ENCODE peak calls at places on chromosomes 6 and 20, in nine cellular contexts. X is endodermal cell, W is heart right ventricle, N is cardiac muscle cell, O is stomach, T is foreskin fibroblast, J is spleen, U is GM23338, M is psoas muscle. H is an unnamed sample.

GRCh38 chr6:150347845-150348244 is 21.0 kb upstream of the IYD start:
- DNase-seq in M (no peak), O (no peak), W (no peak), T (no peak), N (no peak), X (no peak), U (no peak), J (no peak), H (no peak)

GRCh38 chr6:147150303-147150702 is 53.9 kb upstream of the STXBP5 start:
- DNase-seq in U (no peak), J (no peak), N (no peak), T (no peak), W (no peak), M (no peak), X (no peak), O (no peak), H (no peak)

GRCh38 chr20:23643665-23644064 is 5.9 kb upstream of the CST3 start:
- DNase-seq in U (no peak), O (no peak), M (no peak), J (no peak), W (no peak), T (no peak), N (no peak), X (no peak), H (no peak)

GRCh38 chr6:158019416-158019815 is 37.8 kb downstream of the SYNJ2 start:
- DNase-seq in O (no peak), U (no peak), M (no peak), N (no peak), W (no peak), T (no peak), X (no peak), J (peak), H (no peak)

GRCh38 chr6:78347191-78347916 is 520.0 kb upstream of the IRAK1BP1 start:
- DNase-seq in X (no peak), J (no peak), M (no peak), N (no peak), U (no peak), O (no peak), W (no peak), T (no peak), H (no peak)

GRCh38 chr6:111731404-111732195 is 125.9 kb upstream of the TRAF3IP2 start:
- DNase-seq in N (no peak), M (no peak), W (no peak), X (peak), O (no peak), U (peak), J (no peak), T (no peak), H (no peak)

GRCh38 chr6:43260791-43261190 is 17.5 kb downstream of the TTBK1 start:
- DNase-seq in U (no peak), W (no peak), M (no peak), T (no peak), X (no peak), N (no peak), J (no peak), O (no peak), H (no peak)

GRCh38 chr6:3438190-3439167 is 18.4 kb downstream of the SLC22A23 start:
- DNase-seq in N (peak), U (no peak), W (no peak), O (no peak), X (peak), M (peak), T (no peak), J (no peak), H (peak)

GRCh38 chr6:144714031-144714732 is 429.0 kb downstream of the UTRN start:
- DNase-seq in T (no peak), O (no peak), J (no peak), X (no peak), M (no peak), W (no peak), N (no peak), U (no peak), H (no peak)

GRCh38 chr6:113595921-113596376 is 261.2 kb upstream of the MARCKS start:
- DNase-seq in W (no peak), U (no peak), O (no peak), N (peak), M (no peak), X (no peak), J (no peak), T (peak), H (peak)

GRCh38 chr6:139531148-139531547 is 156.7 kb upstream of the CITED2 start:
- DNase-seq in J (no peak), U (no peak), O (no peak), N (no peak), M (no peak), T (no peak), W (no peak), X (no peak), H (no peak)

GRCh38 chr6:107354470-107354869 is 104.9 kb downstream of the PDSS2 start:
- DNase-seq in T (no peak), U (no peak), W (no peak), J (no peak), O (no peak), X (no peak), N (no peak), M (no peak), H (no peak)

GRCh38 chr6:106502534-106502933 is 126.8 kb downstream of the RTN4IP1 start:
- DNase-seq in M (no peak), J (no peak), W (no peak), X (no peak), O (no peak), U (no peak), T (no peak), N (no peak), H (no peak)

GRCh38 chr20:37185681-37186080 is 6.3 kb upstream of the MROH8 start:
- DNase-seq in W (no peak), U (no peak), J (peak), X (no peak), N (no peak), O (no peak), T (no peak), M (no peak), H (no peak)

GRCh38 chr20:48785801-48786200 is 42.0 kb downstream of the PREX1 start:
- DNase-seq in M (no peak), N (no peak), X (no peak), U (no peak), T (no peak), O (no peak), J (peak), W (no peak), H (no peak)

GRCh38 chr6:12324741-12325140 is 34.6 kb downstream of the EDN1 start:
- DNase-seq in T (no peak), J (no peak), W (no peak), U (peak), M (no peak), X (peak), N (no peak), O (no peak), H (no peak)

GRCh38 chr6:31871068-31871659 is 7.6 kb downstream of the SLC44A4 start:
- DNase-seq in U (peak), O (no peak), M (no peak), X (no peak), N (peak), T (no peak), J (no peak), W (no peak), H (no peak)

GRCh38 chr6:166490671-166491500 is 95.6 kb downstream of the RAMACL start:
- DNase-seq in N (peak), J (peak), W (no peak), U (no peak), M (no peak), O (no peak), X (no peak), T (no peak), H (peak)

GRCh38 chr6:157046776-157047175 is 269.6 kb downstream of the ARID1B start:
- DNase-seq in O (no peak), M (no peak), W (no peak), U (no peak), T (no peak), J (no peak), X (no peak), N (no peak), H (no peak)

GRCh38 chr6:99501762-99502161 is 13.5 kb downstream of the USP45 start:
- DNase-seq in J (no peak), U (no peak), O (no peak), N (no peak), W (no peak), T (no peak), M (no peak), X (no peak), H (no peak)

GRCh38 chr6:40841721-40842120 is 197.3 kb downstream of the UNC5CL start:
- DNase-seq in M (no peak), O (no peak), N (no peak), W (no peak), J (no peak), U (no peak), T (no peak), X (no peak), H (no peak)

GRCh38 chr6:117908246-117909107 is 1.4 kb downstream of the SLC35F1 start:
- DNase-seq in T (no peak), N (no peak), W (peak), X (no peak), J (no peak), M (no peak), O (no peak), U (peak), H (no peak)

GRCh38 chr6:35955071-35955470 is 34.2 kb upstream of the SRPK1 start:
- DNase-seq in M (no peak), W (no peak), N (no peak), T (no peak), X (no peak), O (no peak), U (no peak), J (no peak), H (no peak)

GRCh38 chr6:447381-448165 is 56.0 kb downstream of the IRF4 start:
- DNase-seq in W (no peak), M (no peak), O (no peak), J (peak), T (no peak), X (no peak), N (no peak), U (no peak), H (no peak)

GRCh38 chr20:10332656-10333421 is 101.2 kb downstream of the MKKS start:
- DNase-seq in O (no peak), W (no peak), T (peak), X (no peak), J (no peak), U (no peak), N (no peak), M (no peak), H (no peak)

GRCh38 chr6:154917941-154918340 is 77.2 kb upstream of the TIAM2 start:
- DNase-seq in X (no peak), T (no peak), J (no peak), O (no peak), W (no peak), N (no peak), M (no peak), U (no peak), H (no peak)

GRCh38 chr6:33271098-33271607 is 523 bp downstream of the VPS52 start:
- DNase-seq in N (no peak), J (no peak), M (no peak), X (no peak), T (no peak), W (no peak), U (no peak), O (no peak), H (no peak)

GRCh38 chr6:43702522-43703440 is 15.2 kb upstream of the MRPS18A start:
- DNase-seq in M (peak), O (peak), W (peak), T (peak), J (peak), X (peak), U (peak), N (peak), H (peak)

GRCh38 chr20:14830466-14830865 is 493.1 kb upstream of the FLRT3 start:
- DNase-seq in J (no peak), N (no peak), M (no peak), T (no peak), U (no peak), W (no peak), X (no peak), O (no peak), H (no peak)

GRCh38 chr6:57040011-57040410 is 6.5 kb upstream of the KIAA1586 start:
- DNase-seq in X (peak), J (no peak), O (no peak), T (no peak), U (peak), N (no peak), W (no peak), M (no peak), H (no peak)
- TF ChIP-seq CTCF in X (peak), J (no peak), O (no peak), T (peak), U (peak), N (peak), W (no peak), M (no peak), H (peak)

GRCh38 chr6:5132741-5133140 is 47.6 kb downstream of the PPP1R3G start:
- DNase-seq in N (peak), O (peak), J (peak), U (peak), M (peak), W (peak), X (peak), T (peak), H (peak)

GRCh38 chr6:5127106-5127687 is 42.1 kb downstream of the PPP1R3G start:
- DNase-seq in M (no peak), T (no peak), N (no peak), J (no peak), W (no peak), X (no peak), U (no peak), O (no peak), H (no peak)

GRCh38 chr6:5133943-5134342 is 48.8 kb downstream of the PPP1R3G start:
- DNase-seq in W (no peak), X (no peak), M (no peak), U (no peak), J (no peak), T (no peak), N (no peak), O (no peak), H (no peak)

GRCh38 chr6:5128351-5128750 is 43.2 kb downstream of the PPP1R3G start:
- DNase-seq in J (no peak), U (no peak), O (no peak), W (no peak), M (no peak), X (no peak), N (no peak), T (no peak), H (no peak)

GRCh38 chr6:5130135-5130866 is 45.2 kb downstream of the PPP1R3G start:
- DNase-seq in O (no peak), N (no peak), M (no peak), J (no peak), W (no peak), X (no peak), T (no peak), U (no peak), H (no peak)
- H3K4me3 ChIP-seq in O (no peak), N (no peak), M (no peak), J (no peak), W (no peak), X (no peak), T (no peak), U (no peak), H (no peak)

DNA sequence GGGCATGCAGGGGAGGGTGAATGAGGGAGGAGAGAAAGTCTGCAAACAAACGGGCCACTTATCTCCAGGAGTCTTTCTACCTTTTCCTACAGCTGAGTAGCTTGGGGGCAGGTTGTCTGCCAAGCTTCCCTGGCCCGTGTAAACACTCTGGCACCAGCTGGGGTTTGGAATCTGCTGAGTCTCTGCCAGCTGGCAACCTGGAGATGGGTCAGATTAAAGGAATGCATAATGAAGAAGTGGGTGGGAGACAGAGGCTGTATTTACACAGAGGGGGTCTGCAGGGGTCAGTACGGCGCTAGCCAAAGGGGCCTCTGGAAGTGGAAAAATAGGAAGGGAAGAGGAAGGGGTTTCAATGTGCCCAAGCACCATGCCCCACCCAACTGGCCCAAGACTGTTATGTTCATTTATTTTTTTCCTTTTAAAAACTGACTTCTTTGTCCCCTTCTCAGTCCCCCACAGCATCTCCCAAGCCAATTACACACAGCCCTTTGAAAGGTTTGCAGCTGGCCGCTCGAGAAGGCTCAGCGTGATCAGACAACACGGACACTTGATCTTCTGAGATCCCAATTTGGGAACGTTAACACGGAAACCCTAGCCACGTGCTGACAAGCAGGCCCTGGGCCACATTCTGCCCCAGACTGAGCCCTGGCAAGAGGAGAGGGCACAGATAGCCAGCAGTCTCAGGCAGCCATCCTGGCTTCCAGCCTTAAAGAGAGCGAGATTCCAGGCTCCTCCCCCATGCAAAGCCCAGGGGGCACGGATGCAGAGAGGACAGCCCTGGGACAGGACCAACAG is 25.2 kb downstream of the TRAM2 start:
- DNase-seq in N (peak), M (peak), W (peak), O (peak), J (no peak), T (peak), U (peak), X (peak), H (peak)
- TF ChIP-seq CTCF in N (peak), M (no peak), W (no peak), O (no peak), J (no peak), T (no peak), U (peak), X (no peak), H (no peak)

GRCh38 chr6:97009781-97010492 is 85.4 kb downstream of the KLHL32 start:
- DNase-seq in N (no peak), M (no peak), X (no peak), U (no peak), J (no peak), W (no peak), T (no peak), O (no peak), H (no peak)
- H3K4me3 ChIP-seq in N (no peak), M (no peak), X (no peak), U (no peak), J (no peak), W (no peak), T (no peak), O (no peak), H (no peak)

GRCh38 chr6:81073323-81073722 is 679.2 kb downstream of the TENT5A start:
- DNase-seq in T (no peak), U (no peak), N (no peak), X (no peak), M (no peak), O (no peak), J (no peak), W (no peak), H (no peak)

DNA sequence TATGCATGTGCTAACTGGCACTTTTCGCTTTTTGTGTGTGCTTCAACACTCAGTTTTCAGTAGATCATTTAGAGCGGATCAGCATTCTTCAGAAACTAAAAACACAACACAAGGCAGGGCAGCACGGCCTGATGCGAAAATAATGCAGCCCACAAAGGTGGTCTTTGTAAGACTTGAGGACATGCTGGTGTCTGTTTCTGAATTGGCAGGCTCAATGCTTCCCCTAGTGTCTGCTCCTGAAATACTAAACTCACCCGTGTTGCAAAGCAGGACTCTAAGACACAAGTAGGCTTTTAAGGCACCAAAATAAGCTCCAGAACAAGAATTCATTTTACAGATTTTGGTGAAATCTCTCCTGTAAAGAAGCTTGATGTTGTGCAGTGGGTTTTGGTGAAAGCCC is 676.5 kb downstream of the TENT5A start:
- DNase-seq in U (peak), T (no peak), X (peak), O (no peak), J (no peak), N (peak), W (no peak), M (no peak), H (peak)
- TF ChIP-seq CTCF in U (peak), T (peak), X (peak), O (no peak), J (no peak), N (peak), W (peak), M (peak), H (peak)

DNA sequence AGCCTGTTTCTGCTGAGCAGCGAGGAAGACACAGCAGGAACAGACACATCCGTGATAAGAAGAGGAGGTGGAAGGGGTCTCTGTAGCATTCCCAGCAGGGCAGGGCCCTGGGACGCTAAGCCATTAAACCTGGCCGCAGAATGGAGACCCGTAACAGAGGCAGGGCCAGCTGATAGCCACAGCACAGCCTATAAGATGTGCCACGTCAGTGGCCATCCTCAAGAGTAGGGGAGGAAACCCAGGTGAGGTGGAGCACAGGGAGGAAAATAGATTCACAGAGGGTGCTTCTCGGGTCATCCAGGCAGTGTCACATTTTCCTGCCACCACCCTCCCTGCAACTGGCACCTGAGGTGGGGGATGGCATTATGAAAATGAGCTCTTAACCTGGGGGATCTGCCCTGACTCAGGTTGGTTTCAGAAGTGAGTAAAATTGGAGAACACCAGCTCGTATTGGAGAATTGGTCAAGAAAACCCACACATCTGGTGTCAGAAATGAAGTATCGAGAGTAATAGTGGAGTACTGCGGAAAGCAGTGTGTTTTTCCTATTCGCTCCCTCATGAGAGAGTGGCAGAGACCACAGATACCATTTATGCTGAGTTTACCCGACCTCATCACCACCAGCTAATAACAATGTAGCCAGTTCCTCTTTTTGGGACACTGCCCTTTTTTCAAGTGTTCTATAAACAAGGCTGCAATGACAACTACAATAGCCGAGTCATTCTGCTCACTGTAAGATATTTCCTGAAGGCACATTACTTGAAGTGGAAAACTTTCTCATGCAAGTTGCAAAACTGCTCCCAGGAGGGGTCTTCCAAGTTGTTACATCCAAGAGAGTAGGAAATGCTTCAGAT is 106.3 kb upstream of the CST7 start:
- DNase-seq in J (no peak), T (no peak), X (peak), O (no peak), U (no peak), W (no peak), N (no peak), M (no peak), H (no peak)
- H3K4me3 ChIP-seq in J (no peak), T (no peak), X (no peak), O (no peak), U (no peak), W (no peak), N (no peak), M (no peak), H (no peak)

GRCh38 chr20:33394718-33395117 is 6.6 kb downstream of the CDK5RAP1 start:
- DNase-seq in N (no peak), J (no peak), M (no peak), U (no peak), W (no peak), X (no peak), O (no peak), T (no peak), H (no peak)
- TF ChIP-seq CTCF in N (peak), J (no peak), M (no peak), U (no peak), W (no peak), X (no peak), O (no peak), T (no peak), H (no peak)